ENCODE peak calls at places on chromosomes 2 and 18, in nine cellular contexts. R is tibial artery, T is HEK293T, E is fibroblast of mammary gland, L is GM13976, N is Calu3, U is C1 segment of cervical spinal cord, P is lower lobe of right lung, K is AG04450. J is an unnamed sample.
A peak's percentile ranks its signal among the peaks of the same experiment; 100 is the strongest.

GRCh38 chr2:240499309-240500301 is 58.2 kb downstream of the ANKMY1 start:
- DNase-seq in R (no peak), T (no peak), E (no peak), L (peak; percentile 33), N (no peak), U (no peak), P (peak; percentile 29), K (no peak), J (peak; percentile 51)

GRCh38 chr2:207926133-207927076 is 98.9 kb downstream of the PLEKHM3 start:
- DNase-seq in R (peak; percentile 86), T (peak; percentile 16), E (peak; percentile 83), L (no peak), N (no peak), U (no peak), P (no peak), K (peak; percentile 16), J (no peak)

GRCh38 chr18:57210711-57211411 is 64.0 kb downstream of the BOD1L2 start:
- DNase-seq in R (no peak), T (no peak), E (no peak), L (no peak), N (peak; percentile 15), U (no peak), P (no peak), K (no peak), J (no peak)

GRCh38 chr2:10413488-10413887 is 34.6 kb downstream of the ODC1 start:
- DNase-seq in R (no peak), T (no peak), E (no peak), L (no peak), N (no peak), U (no peak), P (no peak), K (no peak), J (no peak)

GRCh38 chr2:111662039-111662740 is 221.8 kb downstream of the ANAPC1 start:
- DNase-seq in R (no peak), T (no peak), E (peak; percentile 77), L (no peak), N (no peak), U (no peak), P (no peak), K (no peak), J (no peak)

GRCh38 chr2:69330781-69331180 is 56.2 kb downstream of the GFPT1 start:
- DNase-seq in R (no peak), T (no peak), E (no peak), L (no peak), N (no peak), U (no peak), P (no peak), K (no peak), J (no peak)

GRCh38 chr2:1248187-1248586 is 165.1 kb upstream of the TPO start:
- DNase-seq in R (no peak), T (no peak), E (no peak), L (no peak), N (no peak), U (no peak), P (no peak), K (no peak), J (no peak)

GRCh38 chr2:64679673-64680425 is 26.1 kb upstream of the SERTAD2 start:
- DNase-seq in R (no peak), T (no peak), E (no peak), L (no peak), N (no peak), U (no peak), P (no peak), K (no peak), J (no peak)

GRCh38 chr2:98123286-98123685 is 36.3 kb downstream of the VWA3B start:
- DNase-seq in R (no peak), T (no peak), E (no peak), L (no peak), N (no peak), U (no peak), P (peak; percentile 45), K (no peak), J (no peak)

GRCh38 chr2:165825041-165825440 is 31.0 kb upstream of the GALNT3 start:
- DNase-seq in R (no peak), T (peak; percentile 14), E (peak; percentile 31), L (no peak), N (peak; percentile 31), U (no peak), P (no peak), K (no peak), J (peak; percentile 61)

GRCh38 chr18:52174220-52174619 is 165.8 kb upstream of the DCC start:
- DNase-seq in R (no peak), T (no peak), E (no peak), L (no peak), N (no peak), U (no peak), P (no peak), K (no peak), J (no peak)

GRCh38 chr2:226985227-226985946 is 149.5 kb downstream of the RHBDD1 start:
- DNase-seq in R (no peak), T (peak; percentile 38), E (peak; percentile 83), L (no peak), N (peak; percentile 40), U (peak; percentile 26), P (no peak), K (peak; percentile 66), J (no peak)

GRCh38 chr18:54975598-54975997 is 16.3 kb upstream of the CCDC68 start:
- DNase-seq in R (no peak), T (no peak), E (no peak), L (no peak), N (no peak), U (no peak), P (no peak), K (no peak), J (no peak)

GRCh38 chr2:3282056-3282998 is 95.3 kb downstream of the EIPR1 start:
- DNase-seq in R (no peak), T (no peak), E (peak; percentile 37), L (no peak), N (no peak), U (no peak), P (no peak), K (peak; percentile 23), J (no peak)

GRCh38 chr2:238574490-238575271 is 148.0 kb downstream of the ASB1 start:
- DNase-seq in R (peak; percentile 39), T (no peak), E (no peak), L (no peak), N (no peak), U (no peak), P (no peak), K (no peak), J (no peak)

GRCh38 chr2:170819941-170820646 is 3.4 kb downstream of the GAD1 start:
- DNase-seq in R (no peak), T (no peak), E (no peak), L (no peak), N (no peak), U (no peak), P (no peak), K (no peak), J (no peak)

GRCh38 chr2:184597996-184598312 is 375 bp upstream of the ZNF804A start:
- DNase-seq in R (no peak), T (no peak), E (peak; percentile 4), L (no peak), N (no peak), U (no peak), P (no peak), K (no peak), J (no peak)

GRCh38 chr2:217899231-217900009 is 103.4 kb downstream of the TNS1 start:
- DNase-seq in R (peak; percentile 95), T (peak; percentile 82), E (peak; percentile 86), L (peak; percentile 80), N (peak; percentile 77), U (peak; percentile 31), P (peak; percentile 85), K (peak; percentile 59), J (peak; percentile 81)

GRCh38 chr2:186690796-186691195 is 3.1 kb upstream of the FAM171B start:
- DNase-seq in R (no peak), T (no peak), E (no peak), L (no peak), N (no peak), U (no peak), P (no peak), K (no peak), J (no peak)

GRCh38 chr18:76823574-76823973 is 1.2 kb downstream of the ZNF236 start:
- DNase-seq in R (no peak), T (no peak), E (peak; percentile 32), L (no peak), N (no peak), U (no peak), P (peak; percentile 61), K (no peak), J (peak; percentile 72)

GRCh38 chr2:238599549-238600505 is 173.1 kb downstream of the ASB1 start:
- DNase-seq in R (peak; percentile 58), T (no peak), E (no peak), L (no peak), N (no peak), U (no peak), P (no peak), K (no peak), J (no peak)

GRCh38 chr2:218276986-218277755 is 6.9 kb downstream of the PNKD start:
- DNase-seq in R (no peak), T (no peak), E (no peak), L (no peak), N (no peak), U (no peak), P (peak; percentile 22), K (no peak), J (no peak)

GRCh38 chr2:197777823-197778407 is 7.2 kb downstream of the BOLL start:
- DNase-seq in R (no peak), T (no peak), E (peak; percentile 59), L (no peak), N (peak; percentile 45), U (no peak), P (no peak), K (peak; percentile 6), J (no peak)

GRCh38 chr2:54632733-54633692 is 90.4 kb upstream of the EML6 start:
- DNase-seq in R (no peak), T (no peak), E (peak; percentile 73), L (no peak), N (peak; percentile 65), U (no peak), P (no peak), K (no peak), J (no peak)

GRCh38 chr2:177161741-177162440 is 50.7 kb upstream of the HNRNPA3 start:
- DNase-seq in R (no peak), T (no peak), E (peak; percentile 54), L (no peak), N (peak; percentile 38), U (no peak), P (no peak), K (no peak), J (no peak)

GRCh38 chr2:177028296-177028695 is 184.3 kb upstream of the HNRNPA3 start:
- DNase-seq in R (no peak), T (no peak), E (no peak), L (no peak), N (no peak), U (no peak), P (no peak), K (no peak), J (no peak)

GRCh38 chr2:206863196-206863595 is 76.1 kb upstream of the CPO start:
- DNase-seq in R (no peak), T (no peak), E (peak; percentile 73), L (no peak), N (no peak), U (no peak), P (no peak), K (no peak), J (no peak)

GRCh38 chr2:152875832-152876669 is 157.6 kb downstream of the ARL6IP6 start:
- DNase-seq in R (no peak), T (no peak), E (peak; percentile 55), L (no peak), N (no peak), U (no peak), P (no peak), K (no peak), J (no peak)

GRCh38 chr18:47561316-47561715 is 309.9 kb upstream of the SKOR2 start:
- DNase-seq in R (no peak), T (no peak), E (no peak), L (no peak), N (no peak), U (no peak), P (no peak), K (no peak), J (no peak)

GRCh38 chr2:97718051-97718882 is 4.9 kb downstream of the ZAP70 start:
- DNase-seq in R (peak; percentile 49), T (no peak), E (no peak), L (peak; percentile 77), N (no peak), U (no peak), P (no peak), K (no peak), J (no peak)

GRCh38 chr18:58338141-58338540 is 290.8 kb downstream of the ALPK2 start:
- DNase-seq in R (no peak), T (no peak), E (no peak), L (no peak), N (no peak), U (no peak), P (no peak), K (no peak), J (no peak)